ENCODE peak calls at places on chromosome 15, in seven cellular contexts. P is endothelial cell of umbilical vein, C is tibial nerve, S is esophagus squamous epithelium, Z is A549, O is H9, I is heart left ventricle. N is an unnamed sample.

GRCh38 chr15:41996376-41996775 is 24.0 kb upstream of the EHD4 start:
- DNase-seq in P (no peak), C (no peak), S (no peak), Z (no peak), O (no peak), I (no peak), N (no peak)

GRCh38 chr15:97718509-97718908 is 242.0 kb upstream of the ARRDC4 start:
- DNase-seq in P (no peak), C (no peak), S (no peak), Z (no peak), O (no peak), I (no peak), N (no peak)

GRCh38 chr15:66138882-66139281 is 114.7 kb downstream of the MEGF11 start:
- DNase-seq in P (no peak), C (no peak), S (no peak), Z (no peak), O (no peak), I (no peak), N (no peak)

GRCh38 chr15:45425135-45425534 is 46.8 kb upstream of the GATM start:
- DNase-seq in P (peak; percentile 19), C (no peak), S (no peak), Z (no peak), O (no peak), I (no peak), N (no peak)

GRCh38 chr15:72554471-72555425 is 80.6 kb downstream of the ARIH1 start:
- DNase-seq in P (peak; percentile 67), C (no peak), S (no peak), Z (no peak), O (no peak), I (no peak), N (no peak)

GRCh38 chr15:69393831-69394491 is 20.2 kb upstream of the KIF23 start:
- DNase-seq in P (no peak), C (no peak), S (no peak), Z (no peak), O (no peak), I (no peak), N (no peak)

GRCh38 chr15:46304320-46304719 is 669.5 kb downstream of the SQOR start:
- DNase-seq in P (peak; percentile 7), C (no peak), S (no peak), Z (peak; percentile 2), O (peak; percentile 55), I (no peak), N (no peak)

GRCh38 chr15:31366169-31366734 is 39.6 kb downstream of the KLF13 start:
- DNase-seq in P (no peak), C (peak; percentile 37), S (no peak), Z (no peak), O (peak; percentile 59), I (no peak), N (no peak)

GRCh38 chr15:98360031-98360430 is 288.3 kb upstream of the IGF1R start:
- DNase-seq in P (no peak), C (no peak), S (no peak), Z (no peak), O (no peak), I (no peak), N (no peak)

GRCh38 chr15:28103831-28104230 is 4.7 kb upstream of the OCA2 start:
- DNase-seq in P (no peak), C (no peak), S (no peak), Z (no peak), O (no peak), I (no peak), N (no peak)

GRCh38 chr15:75928680-75929608 is 25.3 kb downstream of the FBXO22 start:
- DNase-seq in P (no peak), C (no peak), S (no peak), Z (peak; percentile 38), O (peak; percentile 56), I (no peak), N (no peak)

GRCh38 chr15:45919806-45920205 is 285.0 kb downstream of the SQOR start:
- DNase-seq in P (peak; percentile 93), C (no peak), S (no peak), Z (peak; percentile 39), O (no peak), I (no peak), N (no peak)

DNA sequence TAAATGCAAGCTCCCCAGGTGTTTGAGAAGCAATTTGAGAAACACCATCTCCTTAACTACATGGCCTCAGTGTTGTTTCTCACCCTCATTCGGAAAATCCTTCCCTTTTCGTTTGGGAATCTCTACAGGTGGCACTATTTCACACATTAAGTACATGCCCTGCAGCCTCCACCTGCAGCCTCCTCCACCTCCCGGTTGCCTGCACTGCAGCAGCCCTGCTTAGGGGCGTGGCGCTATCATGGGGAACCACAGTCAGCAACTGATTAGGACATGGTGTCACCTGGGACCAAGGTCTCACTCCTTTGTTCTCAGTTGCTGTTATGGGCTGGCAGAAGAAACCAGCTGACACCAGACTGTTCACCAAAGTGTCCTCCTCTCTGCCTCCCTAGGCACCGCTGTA is 11.7 kb upstream of the ZNF774 start:
- DNase-seq in P (no peak), C (no peak), S (no peak), Z (no peak), O (peak; percentile 78), I (no peak), N (no peak)
- TF ChIP-seq CTCF in P (no peak), C (no peak), S (no peak), Z (no peak), O (peak; percentile 28), I (no peak), N (no peak)

DNA sequence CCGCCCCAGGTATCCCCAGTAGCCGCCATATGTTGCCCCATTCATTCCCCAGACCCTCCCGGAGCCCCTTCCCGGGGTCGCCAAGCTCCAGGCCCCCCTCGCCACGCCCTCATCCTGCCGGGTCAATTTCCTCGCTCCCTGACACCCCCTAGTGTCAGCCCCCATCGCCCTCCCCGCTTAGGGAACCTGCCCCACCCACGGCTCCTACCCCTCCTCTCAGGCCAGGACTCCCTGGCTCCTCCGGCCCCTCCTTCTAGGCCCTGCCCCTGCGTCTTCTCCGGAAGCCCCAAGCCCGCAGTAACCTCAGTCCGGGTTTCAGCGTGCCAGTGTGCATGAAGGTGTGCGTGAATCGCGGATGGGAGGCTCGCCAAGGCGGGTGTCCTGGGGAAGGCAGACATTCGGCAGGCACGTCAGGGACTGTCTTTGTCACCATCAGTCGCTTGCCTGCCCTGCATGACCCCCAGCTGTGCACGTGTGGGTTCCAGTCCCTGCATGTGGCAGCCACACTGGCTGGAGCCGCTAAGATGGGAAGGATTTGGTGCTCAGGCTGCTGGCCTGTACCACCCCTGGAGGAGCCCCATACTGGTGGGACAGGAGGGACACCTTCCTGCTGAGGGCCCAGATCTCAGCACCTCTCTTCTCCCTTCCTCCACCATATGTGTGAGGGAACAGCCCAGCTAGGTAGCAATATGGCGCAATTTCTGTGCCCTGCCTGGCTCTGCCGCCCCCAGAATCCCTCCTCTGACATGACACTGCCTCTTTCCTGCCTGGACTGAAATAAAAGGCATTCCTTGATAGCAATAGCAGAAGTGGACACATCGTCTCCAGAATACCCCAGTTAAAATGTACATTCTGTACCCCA is 704 bp downstream of the DISP2 start:
- DNase-seq in P (no peak), C (no peak), S (no peak), Z (no peak), O (peak; percentile 64), I (no peak), N (peak; percentile 46)
- TF ChIP-seq CTCF in P (no peak), C (no peak), S (no peak), Z (no peak), O (no peak), I (no peak), N (peak; percentile 24)

GRCh38 chr15:77094397-77095030 is 23.6 kb upstream of the TSPAN3 start:
- DNase-seq in P (no peak), C (no peak), S (no peak), Z (no peak), O (peak; percentile 65), I (no peak), N (no peak)
- TF ChIP-seq CTCF in P (no peak), C (no peak), S (no peak), Z (no peak), O (peak; percentile 74), I (peak; percentile 7), N (no peak)

GRCh38 chr15:52161406-52161966 is 29.7 kb downstream of the GNB5 start:
- DNase-seq in P (no peak), C (no peak), S (no peak), Z (no peak), O (no peak), I (no peak), N (no peak)

GRCh38 chr15:52162260-52162659 is 28.9 kb downstream of the GNB5 start:
- DNase-seq in P (no peak), C (no peak), S (no peak), Z (no peak), O (no peak), I (no peak), N (no peak)

GRCh38 chr15:52164631-52165265 is 26.4 kb downstream of the GNB5 start:
- DNase-seq in P (no peak), C (no peak), S (no peak), Z (no peak), O (no peak), I (no peak), N (no peak)

GRCh38 chr15:52162876-52163275 is 28.3 kb downstream of the GNB5 start:
- DNase-seq in P (no peak), C (no peak), S (no peak), Z (no peak), O (no peak), I (no peak), N (no peak)

GRCh38 chr15:52163321-52164190 is 27.6 kb downstream of the GNB5 start:
- DNase-seq in P (no peak), C (no peak), S (no peak), Z (no peak), O (peak; percentile 71), I (no peak), N (no peak)
- TF ChIP-seq CTCF in P (peak; percentile 19), C (no peak), S (no peak), Z (peak; percentile 18), O (peak; percentile 73), I (peak; percentile 14), N (peak; percentile 40)

GRCh38 chr15:67559158-67559557 is 16.7 kb downstream of the MAP2K5 start:
- DNase-seq in P (no peak), C (no peak), S (no peak), Z (no peak), O (no peak), I (no peak), N (no peak)
- TF ChIP-seq CTCF in P (no peak), C (no peak), S (no peak), Z (no peak), O (no peak), I (no peak), N (no peak)

DNA sequence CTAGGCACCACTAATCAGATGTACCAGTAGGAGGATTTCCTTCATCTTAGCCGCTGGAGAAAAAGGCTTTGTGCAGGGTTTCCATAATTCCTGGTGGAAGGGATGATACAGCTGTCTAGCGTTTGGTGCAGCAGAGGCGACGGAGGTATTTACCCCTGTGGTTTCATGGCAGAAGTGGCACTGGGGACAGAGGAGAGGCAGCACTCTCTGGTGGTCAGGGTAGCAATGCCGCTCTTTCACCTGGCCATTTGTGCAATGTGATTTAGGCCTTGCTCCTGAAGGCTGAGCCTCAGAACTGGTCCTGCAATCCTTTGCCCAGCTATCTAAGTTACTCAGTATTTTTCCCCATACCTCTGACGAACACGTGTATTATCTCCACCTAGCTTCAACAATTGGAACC is 47.1 kb upstream of the BNIP2 start:
- DNase-seq in P (no peak), C (no peak), S (no peak), Z (no peak), O (peak; percentile 35), I (no peak), N (peak; percentile 17)
- TF ChIP-seq CTCF in P (no peak), C (no peak), S (no peak), Z (no peak), O (peak; percentile 45), I (no peak), N (peak; percentile 53)

GRCh38 chr15:49620174-49620573 is 444 bp downstream of the FAM227B start:
- DNase-seq in P (peak; percentile 56), C (no peak), S (no peak), Z (peak; percentile 3), O (no peak), I (no peak), N (peak; percentile 10)
- TF ChIP-seq CTCF in P (no peak), C (no peak), S (no peak), Z (no peak), O (no peak), I (peak; percentile 21), N (no peak)